ENCODE peak calls at places on chromosomes 7 and 10, in eight cellular contexts. D is fibroblast of pulmonary artery, K is brain microvascular endothelial cell, Y is AG10803, A is colonic mucosa, M is endothelial cell, C is SW 1271, R is Daoy. U is an unnamed sample.

GRCh38 chr10:96820730-96821129 is 11.4 kb upstream of the LCOR start:
- DNase-seq in D (no peak), K (no peak), Y (no peak), A (no peak), M (no peak), C (no peak), R (no peak), U (no peak)

GRCh38 chr10:18549105-18549504 is 102.3 kb downstream of the NSUN6 start:
- DNase-seq in D (no peak), K (no peak), Y (no peak), A (no peak), M (no peak), C (no peak), R (no peak), U (no peak)

GRCh38 chr10:102120142-102120986 is at the start of gene LDB1:
- DNase-seq in D (peak; percentile 78), K (peak; percentile 52), Y (peak; percentile 79), A (peak; percentile 86), M (peak; percentile 78), C (peak; percentile 64), R (peak; percentile 70), U (peak; percentile 65)

GRCh38 chr10:117418121-117418520 is 42.9 kb upstream of the PDZD8 start:
- DNase-seq in D (no peak), K (no peak), Y (no peak), A (peak; percentile 34), M (no peak), C (no peak), R (peak; percentile 7), U (no peak)

GRCh38 chr7:79713281-79713680 is 259.8 kb upstream of the MAGI2 start:
- DNase-seq in D (no peak), K (no peak), Y (no peak), A (no peak), M (no peak), C (no peak), R (no peak), U (no peak)

GRCh38 chr7:8295638-8296361 is 33.8 kb upstream of the ICA1 start:
- DNase-seq in D (peak; percentile 84), K (peak; percentile 67), Y (peak; percentile 82), A (peak; percentile 51), M (peak; percentile 44), C (peak; percentile 92), R (peak; percentile 76), U (no peak)

GRCh38 chr10:21746118-21746517 is 212.1 kb downstream of the MLLT10 start:
- DNase-seq in D (no peak), K (no peak), Y (no peak), A (no peak), M (no peak), C (no peak), R (no peak), U (no peak)

GRCh38 chr10:33336606-33337334 is 2.3 kb upstream of the NRP1 start:
- DNase-seq in D (no peak), K (peak; percentile 51), Y (no peak), A (peak; percentile 57), M (peak; percentile 42), C (no peak), R (peak; percentile 52), U (no peak)

GRCh38 chr7:18086165-18087030 is 58.8 kb upstream of the PRPS1L1 start:
- DNase-seq in D (peak; percentile 13), K (no peak), Y (no peak), A (no peak), M (peak; percentile 17), C (no peak), R (peak; percentile 55), U (peak; percentile 17)

GRCh38 chr7:135177021-135177696 is 6.7 kb upstream of the CYREN start:
- DNase-seq in D (no peak), K (no peak), Y (no peak), A (no peak), M (no peak), C (no peak), R (no peak), U (no peak)

GRCh38 chr7:117132385-117133120 is 179.3 kb downstream of the ST7 start:
- DNase-seq in D (peak; percentile 86), K (peak; percentile 90), Y (peak; percentile 96), A (no peak), M (no peak), C (peak; percentile 84), R (peak; percentile 85), U (no peak)

GRCh38 chr7:73851410-73852338 is 9.3 kb upstream of the TMEM270 start:
- DNase-seq in D (peak; percentile 95), K (peak; percentile 93), Y (peak; percentile 96), A (no peak), M (no peak), C (peak; percentile 99), R (peak; percentile 98), U (no peak)

GRCh38 chr10:44581996-44582395 is 197.1 kb upstream of the CXCL12 start:
- DNase-seq in D (no peak), K (no peak), Y (peak; percentile 51), A (no peak), M (no peak), C (no peak), R (no peak), U (no peak)

GRCh38 chr10:131735577-131735976 is 165.2 kb upstream of the PPP2R2D start:
- DNase-seq in D (no peak), K (no peak), Y (no peak), A (no peak), M (no peak), C (no peak), R (no peak), U (no peak)

GRCh38 chr10:124283215-124284046 is 135.3 kb downstream of the OAT start:
- DNase-seq in D (no peak), K (no peak), Y (no peak), A (no peak), M (no peak), C (no peak), R (no peak), U (no peak)

GRCh38 chr10:83372646-83373045 is 766.7 kb upstream of the GHITM start:
- DNase-seq in D (peak; percentile 10), K (peak; percentile 0), Y (peak; percentile 26), A (no peak), M (no peak), C (no peak), R (no peak), U (no peak)

GRCh38 chr10:85642421-85643170 is 724.0 kb downstream of the GRID1 start:
- DNase-seq in D (peak; percentile 30), K (peak; percentile 37), Y (peak; percentile 84), A (peak; percentile 31), M (no peak), C (peak; percentile 84), R (peak; percentile 33), U (no peak)

GRCh38 chr10:34666008-34666700 is 148.9 kb downstream of the PARD3 start:
- DNase-seq in D (peak; percentile 97), K (peak; percentile 82), Y (peak; percentile 94), A (peak; percentile 38), M (no peak), C (peak; percentile 88), R (peak; percentile 76), U (no peak)

GRCh38 chr10:57696641-57697040 is 571.1 kb downstream of the IPMK start:
- DNase-seq in D (peak; percentile 93), K (peak; percentile 69), Y (peak; percentile 84), A (no peak), M (no peak), C (peak; percentile 65), R (no peak), U (no peak)

GRCh38 chr10:44316187-44316921 is 68.5 kb downstream of the CXCL12 start:
- DNase-seq in D (no peak), K (no peak), Y (no peak), A (no peak), M (no peak), C (no peak), R (peak; percentile 34), U (no peak)

GRCh38 chr10:86592413-86592812 is 61.9 kb upstream of the OPN4 start:
- DNase-seq in D (no peak), K (no peak), Y (no peak), A (no peak), M (no peak), C (no peak), R (no peak), U (no peak)

GRCh38 chr10:21891439-21891838 is 112.1 kb downstream of the DNAJC1 start:
- DNase-seq in D (no peak), K (no peak), Y (no peak), A (no peak), M (no peak), C (no peak), R (no peak), U (no peak)

GRCh38 chr10:6386346-6386745 is 183.6 kb downstream of the PFKFB3 start:
- DNase-seq in D (no peak), K (no peak), Y (no peak), A (no peak), M (no peak), C (no peak), R (no peak), U (no peak)

GRCh38 chr10:133237241-133238065 is at the start of gene VENTX:
- DNase-seq in D (no peak), K (no peak), Y (no peak), A (no peak), M (no peak), C (no peak), R (no peak), U (no peak)

GRCh38 chr10:127149613-127150081 is 46.7 kb downstream of the INSYN2A start:
- DNase-seq in D (peak; percentile 11), K (peak; percentile 14), Y (peak; percentile 25), A (no peak), M (no peak), C (no peak), R (peak; percentile 10), U (no peak)

GRCh38 chr7:111953611-111954010 is 252.6 kb downstream of the DOCK4 start:
- DNase-seq in D (peak; percentile 46), K (no peak), Y (no peak), A (no peak), M (no peak), C (peak; percentile 53), R (peak; percentile 18), U (no peak)

GRCh38 chr10:43211431-43212042 is 55.3 kb downstream of the RASGEF1A start:
- DNase-seq in D (no peak), K (no peak), Y (no peak), A (no peak), M (no peak), C (no peak), R (no peak), U (no peak)

GRCh38 chr7:19508821-19509220 is 200.0 kb downstream of the POLR1F start:
- DNase-seq in D (no peak), K (no peak), Y (no peak), A (no peak), M (no peak), C (no peak), R (peak; percentile 7), U (no peak)

GRCh38 chr10:128859738-128860386 is 607.2 kb upstream of the MGMT start:
- DNase-seq in D (peak; percentile 25), K (peak; percentile 20), Y (peak; percentile 5), A (peak; percentile 70), M (peak; percentile 53), C (peak; percentile 3), R (peak; percentile 25), U (no peak)

GRCh38 chr10:58177362-58177947 is 90.2 kb downstream of the IPMK start:
- DNase-seq in D (peak; percentile 67), K (no peak), Y (peak; percentile 53), A (no peak), M (no peak), C (peak; percentile 47), R (no peak), U (no peak)

GRCh38 chr7:380724-381210 is 90.8 kb downstream of the FOXL3 start:
- DNase-seq in D (no peak), K (no peak), Y (no peak), A (peak; percentile 11), M (no peak), C (no peak), R (no peak), U (no peak)

GRCh38 chr10:17547026-17547425 is 70.1 kb downstream of the HACD1 start:
- DNase-seq in D (no peak), K (no peak), Y (peak; percentile 39), A (no peak), M (no peak), C (no peak), R (no peak), U (no peak)

GRCh38 chr7:149071641-149072437 is 18.7 kb downstream of the ZNF786 start:
- DNase-seq in D (no peak), K (no peak), Y (peak; percentile 2), A (no peak), M (peak; percentile 69), C (no peak), R (peak; percentile 32), U (no peak)

GRCh38 chr10:93420091-93420490 is 62.0 kb downstream of the MYOF start:
- DNase-seq in D (no peak), K (no peak), Y (peak; percentile 86), A (no peak), M (no peak), C (no peak), R (no peak), U (no peak)

U was measured in C1 segment of cervical spinal cord.